ENCODE peak calls at places on chromosome 19, in eight cellular contexts. K, S, N, X, J, I, H and Q are unnamed samples. For H3K27me3, the result is how much of the 10 kb centered on the place peaks cover.

GRCh38 chr19:17450264-17451075 is 2.0 kb upstream of the TMEM221 start:
- DNase-seq in K (no peak), S (no peak), N (no peak), X (no peak), J (no peak), I (peak), H (no peak), Q (no peak)

GRCh38 chr19:19662866-19663291 is 597 bp downstream of the ATP13A1 start:
- DNase-seq in K (no peak), S (peak), N (no peak), X (no peak), J (peak), I (no peak), H (no peak), Q (no peak)

GRCh38 chr19:31066385-31066784 is 282.9 kb downstream of the TSHZ3 start:
- DNase-seq in K (peak), S (no peak), N (peak), X (no peak), J (no peak), I (no peak), H (peak), Q (no peak)

GRCh38 chr19:35484637-35485036 is 5.6 kb downstream of the KRTDAP start:
- DNase-seq in K (no peak), S (no peak), N (no peak), X (no peak), J (no peak), I (no peak), H (no peak), Q (no peak)

GRCh38 chr19:18620311-18620710 is 7.6 kb downstream of the TMEM59L start:
- DNase-seq in K (no peak), S (no peak), N (no peak), X (no peak), J (no peak), I (no peak), H (no peak), Q (no peak)

GRCh38 chr19:15595069-15595468 is 19.9 kb upstream of the CYP4F8 start:
- DNase-seq in K (no peak), S (no peak), N (peak), X (no peak), J (no peak), I (no peak), H (no peak), Q (no peak)

GRCh38 chr19:51365211-51366049 is 758 bp downstream of the ETFB start:
- DNase-seq in K (peak), S (peak), N (peak), X (peak), J (no peak), I (peak), H (peak), Q (no peak)

GRCh38 chr19:21604351-21604926 is 99.0 kb downstream of the ZNF429 start:
- DNase-seq in K (no peak), S (no peak), N (peak), X (no peak), J (no peak), I (no peak), H (no peak), Q (no peak)

GRCh38 chr19:44668985-44669764 is 2.1 kb upstream of the CEACAM19 start:
- DNase-seq in K (no peak), S (no peak), N (no peak), X (no peak), J (no peak), I (no peak), H (no peak), Q (no peak)

GRCh38 chr19:19533826-19534225 is 4.2 kb upstream of the CILP2 start:
- DNase-seq in K (no peak), S (no peak), N (no peak), X (no peak), J (no peak), I (no peak), H (no peak), Q (no peak)

GRCh38 chr19:44737238-44738160 is 11.0 kb upstream of the BCL3 start:
- DNase-seq in K (no peak), S (no peak), N (peak), X (no peak), J (no peak), I (no peak), H (no peak), Q (no peak)

GRCh38 chr19:8302357-8302691 is 5.8 kb downstream of the CD320 start:
- DNase-seq in K (no peak), S (peak), N (peak), X (peak), J (peak), I (peak), H (peak), Q (no peak)

GRCh38 chr19:45471116-45471865 is 3.5 kb downstream of the FOSB start:
- DNase-seq in K (no peak), S (no peak), N (no peak), X (no peak), J (no peak), I (no peak), H (no peak), Q (no peak)

GRCh38 chr19:2271516-2272103 is 10.4 kb downstream of the PEAK3 start:
- DNase-seq in K (peak), S (peak), N (peak), X (no peak), J (no peak), I (no peak), H (no peak), Q (no peak)

GRCh38 chr19:18999016-18999758 is 34.1 kb downstream of the SUGP2 start:
- DNase-seq in K (no peak), S (no peak), N (no peak), X (no peak), J (no peak), I (no peak), H (no peak), Q (no peak)

GRCh38 chr19:45154064-45154827 is 6.5 kb downstream of the NKPD1 start:
- DNase-seq in K (no peak), S (no peak), N (peak), X (peak), J (no peak), I (no peak), H (no peak), Q (no peak)

GRCh38 chr19:46345157-46345556 is 1.7 kb upstream of the PPP5C start:
- DNase-seq in K (no peak), S (no peak), N (no peak), X (no peak), J (no peak), I (no peak), H (no peak), Q (no peak)

GRCh38 chr19:2544576-2545415 is 68.9 kb downstream of the GADD45B start:
- DNase-seq in K (no peak), S (no peak), N (no peak), X (no peak), J (peak), I (no peak), H (no peak), Q (no peak)

GRCh38 chr19:45071545-45071938 is 4.7 kb downstream of the ZNF296 start:
- DNase-seq in K (no peak), S (no peak), N (no peak), X (no peak), J (no peak), I (no peak), H (no peak), Q (no peak)

GRCh38 chr19:30649934-30650614 is 277.9 kb downstream of the ZNF536 start:
- DNase-seq in K (peak), S (no peak), N (peak), X (peak), J (no peak), I (no peak), H (peak), Q (no peak)

GRCh38 chr19:13428352-13428751 is 77.9 kb downstream of the CACNA1A start:
- DNase-seq in K (peak), S (no peak), N (no peak), X (no peak), J (no peak), I (no peak), H (peak), Q (peak)

DNA sequence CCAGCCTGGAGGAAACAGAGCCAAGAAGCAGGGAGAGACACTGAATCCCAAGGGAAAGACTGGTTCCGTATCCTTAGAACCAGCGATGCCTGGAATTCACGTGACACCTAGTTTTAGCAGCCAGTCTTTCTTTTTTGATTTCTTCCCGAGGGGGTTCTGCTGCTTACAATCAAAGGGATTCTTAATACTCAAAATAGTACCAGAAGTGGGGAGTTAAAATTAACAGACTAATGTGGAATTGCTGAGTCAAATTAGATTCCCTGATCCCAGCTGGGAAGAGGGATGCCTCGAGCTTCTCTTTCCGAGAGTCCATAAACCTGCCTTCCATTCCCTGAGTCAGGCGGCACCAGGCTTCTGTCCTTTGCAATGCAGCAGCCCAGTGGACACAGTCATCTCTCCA is 4.8 kb upstream of the MATK start:
- DNase-seq in K (no peak), S (no peak), N (no peak), X (no peak), J (no peak), I (no peak), H (no peak), Q (no peak)
- TF ChIP-seq CTCF in K (no peak), S (no peak), N (no peak), X (no peak), J (no peak), I (no peak), H (no peak), Q (no peak)

GRCh38 chr19:54551293-54551692 is 22.3 kb upstream of the LILRA2 start:
- DNase-seq in K (no peak), S (no peak), N (no peak), X (no peak), J (no peak), I (no peak), H (no peak), Q (no peak)

GRCh38 chr19:54554006-54554405 is 19.6 kb upstream of the LILRA2 start:
- DNase-seq in K (no peak), S (no peak), N (no peak), X (no peak), J (no peak), I (no peak), H (no peak), Q (no peak)

GRCh38 chr19:54551950-54552912 is 21.4 kb upstream of the LILRA2 start:
- DNase-seq in K (no peak), S (peak), N (peak), X (no peak), J (peak), I (no peak), H (peak), Q (no peak)

GRCh38 chr19:54554896-54555295 is 18.7 kb upstream of the LILRA2 start:
- DNase-seq in K (no peak), S (no peak), N (no peak), X (no peak), J (no peak), I (no peak), H (no peak), Q (no peak)

GRCh38 chr19:54552913-54553310 is 20.7 kb upstream of the LILRA2 start:
- DNase-seq in K (no peak), S (no peak), N (no peak), X (no peak), J (no peak), I (no peak), H (no peak), Q (no peak)
- H3K27ac ChIP-seq in K (no peak), S (no peak), N (no peak), X (no peak), J (no peak), I (no peak), H (no peak), Q (no peak)

DNA sequence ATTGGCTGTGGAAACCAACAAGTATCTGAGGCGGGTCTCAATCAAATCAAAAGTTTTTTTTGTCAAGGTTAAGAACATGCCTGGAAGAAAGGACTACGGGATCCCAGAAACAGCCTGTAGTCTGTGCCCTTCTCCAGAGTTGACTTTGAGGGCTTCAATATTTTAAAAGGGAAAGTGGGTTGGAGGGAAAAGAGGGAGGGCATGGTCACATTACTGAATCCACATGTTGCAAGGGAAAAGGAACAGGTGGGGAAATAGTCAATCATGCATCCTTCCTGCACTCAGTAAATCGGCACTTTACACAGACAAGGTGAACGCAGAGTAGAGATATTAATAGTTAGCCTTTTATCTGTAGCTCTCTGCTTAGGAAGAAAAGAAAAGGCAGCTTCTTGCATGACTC is 808.5 kb downstream of the UQCRFS1 start:
- DNase-seq in K (no peak), S (no peak), N (no peak), X (no peak), J (no peak), I (no peak), H (no peak), Q (no peak)
- H3K27me3 ChIP-seq in K (under half), S (under half), N (under half), X (under half), J (half or more), I (under half), H (under half), Q (under half)

GRCh38 chr19:33630880-33631627 is 9.3 kb downstream of the CHST8 start:
- DNase-seq in K (no peak), S (no peak), N (no peak), X (no peak), J (no peak), I (peak), H (no peak), Q (no peak)
- TF ChIP-seq CTCF in K (no peak), S (no peak), N (no peak), X (no peak), J (no peak), I (no peak), H (no peak), Q (no peak)

DNA sequence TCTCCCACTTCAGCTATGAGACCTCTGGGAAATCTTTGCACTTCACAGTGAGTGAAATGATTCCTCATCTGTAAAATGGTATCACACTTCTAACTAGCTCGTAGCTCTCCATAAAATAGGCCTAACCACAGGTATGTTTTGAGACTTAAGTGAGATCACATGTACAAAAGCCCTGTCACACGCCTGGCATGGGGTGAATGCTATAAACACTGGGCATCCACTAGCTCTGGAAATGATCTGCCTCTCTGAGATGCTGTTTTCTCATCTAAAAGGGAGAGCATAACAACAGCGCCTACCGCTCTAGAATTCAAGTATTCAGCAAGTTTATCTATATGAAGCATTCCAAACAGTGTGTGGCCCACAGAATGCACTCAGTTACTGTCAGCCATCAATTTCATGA is 2.2 kb downstream of the AKT2 start:
- DNase-seq in K (no peak), S (no peak), N (no peak), X (no peak), J (no peak), I (no peak), H (no peak), Q (no peak)
- H3K27ac ChIP-seq in K (peak), S (peak), N (peak), X (peak), J (peak), I (no peak), H (no peak), Q (no peak)

DNA sequence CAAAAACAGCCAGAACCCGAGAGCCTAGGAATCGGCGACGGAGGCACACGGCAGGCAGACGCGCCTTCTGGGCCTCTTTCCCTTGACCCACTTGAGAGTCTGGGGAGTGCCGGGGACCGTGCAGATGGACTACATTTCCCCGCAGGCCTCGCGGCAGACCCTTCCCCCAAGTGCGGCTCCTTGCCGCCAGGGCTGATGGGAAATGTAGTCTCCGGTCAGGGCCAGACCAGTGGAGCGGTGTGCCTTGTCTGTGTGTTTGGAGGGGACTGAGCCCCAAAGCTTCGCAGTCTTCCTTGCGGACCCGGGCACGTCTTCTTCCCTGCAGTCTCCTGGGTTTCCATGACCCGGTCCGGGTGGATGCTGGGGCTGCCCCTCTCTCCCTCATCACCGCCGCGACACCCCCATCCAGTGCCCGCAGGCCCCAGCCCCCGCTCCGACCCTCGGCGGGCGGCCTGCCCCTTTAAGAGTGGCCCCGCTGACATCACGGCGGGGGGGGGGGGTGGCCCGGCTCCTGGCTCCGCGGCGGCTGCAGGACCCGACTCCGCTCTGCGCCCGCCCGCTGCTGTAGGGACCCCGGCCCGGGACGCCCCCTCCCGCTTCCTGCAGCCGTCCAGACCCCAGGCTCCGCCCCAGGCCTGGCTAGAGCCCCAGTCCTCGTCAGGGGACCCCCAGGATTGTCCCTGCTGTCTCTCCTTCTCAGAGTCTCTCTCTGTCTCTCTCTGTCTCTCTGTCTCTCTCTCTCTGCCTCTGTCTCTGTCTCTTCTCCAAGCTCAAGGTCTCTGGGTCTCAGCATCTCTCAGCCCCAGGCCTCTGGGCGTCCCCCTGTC is 759 bp upstream of the CACNG7 start:
- DNase-seq in K (peak), S (peak), N (peak), X (peak), J (no peak), I (no peak), H (no peak), Q (peak)
- H3K27me3 ChIP-seq in K (half or more), S (half or more), N (half or more), X (under half), J (half or more), I (under half), H (half or more), Q (half or more)

DNA sequence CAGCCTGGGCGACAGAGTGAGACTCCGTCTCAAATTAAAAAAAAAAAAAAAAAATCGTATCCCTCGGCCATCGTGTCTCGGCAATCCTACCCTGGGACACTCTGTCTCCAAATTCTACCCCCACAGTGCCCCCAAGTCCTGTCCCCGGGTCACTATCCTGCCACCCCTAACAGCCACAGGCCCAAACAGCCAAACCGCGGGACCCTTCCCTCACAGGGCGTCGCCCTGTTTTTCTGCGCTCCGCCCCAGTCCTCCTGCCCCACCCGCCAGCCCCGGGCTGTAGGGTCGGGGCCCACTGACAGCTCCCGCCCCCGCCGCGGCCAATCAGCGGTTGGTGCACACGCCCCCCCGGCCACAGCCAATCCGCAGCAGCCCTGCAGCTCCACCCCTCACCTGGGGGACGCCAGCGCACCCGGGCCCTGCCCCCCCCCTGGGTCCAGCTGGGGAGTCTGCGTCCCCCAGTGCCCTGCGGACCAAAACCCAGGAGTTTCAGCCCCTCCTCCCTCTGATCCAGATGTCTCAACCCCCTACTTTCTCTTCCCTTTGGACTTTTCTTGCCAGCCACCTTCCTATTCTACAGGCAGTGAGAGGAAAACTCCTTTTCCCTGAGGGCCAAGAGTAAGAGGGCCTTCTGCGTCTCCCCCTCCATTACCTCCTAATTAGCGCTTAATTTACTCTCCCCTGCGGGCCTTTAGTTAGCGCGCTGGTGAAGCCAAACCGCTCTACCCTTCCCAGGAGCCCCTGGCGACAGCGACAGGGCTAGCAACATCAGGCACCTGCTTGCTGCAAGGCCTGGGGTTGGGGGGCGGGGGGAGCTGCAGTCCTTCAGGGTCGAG is 1.5 kb upstream of the BCAT2 start:
- DNase-seq in K (peak), S (peak), N (peak), X (peak), J (peak), I (peak), H (peak), Q (peak)
- TF ChIP-seq CTCF in K (peak), S (no peak), N (no peak), X (no peak), J (no peak), I (no peak), H (no peak), Q (no peak)